ENCODE peak calls at places on chromosomes 4 and X, in five cellular contexts. One of them, this sample, is unnamed.

GRCh38 chrX:154444001-154444754 is at the start of gene FAM50A:
- DNase-seq in dermis blood vessel endothelial cell: peak
- DNase-seq in AML-193: peak
- DNase-seq in hypothalamus: peak
- DNase-seq in NCI-H1092: peak
- DNase-seq in this sample: peak

GRCh38 chr4:145299380-145300076 is 119.1 kb upstream of the OTUD4 start:
- DNase-seq in dermis blood vessel endothelial cell: peak
- DNase-seq in AML-193: no peak
- DNase-seq in hypothalamus: peak
- DNase-seq in NCI-H1092: no peak
- DNase-seq in this sample: no peak

GRCh38 chrX:153649915-153650782 is 3.1 kb downstream of the DUSP9 start:
- DNase-seq in dermis blood vessel endothelial cell: no peak
- DNase-seq in AML-193: no peak
- DNase-seq in hypothalamus: no peak
- DNase-seq in NCI-H1092: no peak
- DNase-seq in this sample: no peak

GRCh38 chrX:120290107-120290506 is 21.2 kb downstream of the TMEM255A start:
- DNase-seq in dermis blood vessel endothelial cell: no peak
- DNase-seq in AML-193: no peak
- DNase-seq in hypothalamus: no peak
- DNase-seq in NCI-H1092: no peak
- DNase-seq in this sample: no peak

GRCh38 chr4:36269116-36269515 is 12.3 kb upstream of the DTHD1 start:
- DNase-seq in dermis blood vessel endothelial cell: no peak
- DNase-seq in AML-193: no peak
- DNase-seq in hypothalamus: no peak
- DNase-seq in NCI-H1092: no peak
- DNase-seq in this sample: no peak

GRCh38 chrX:132489256-132490085 is 633 bp upstream of the MBNL3 start:
- DNase-seq in dermis blood vessel endothelial cell: peak
- DNase-seq in AML-193: peak
- DNase-seq in hypothalamus: no peak
- DNase-seq in NCI-H1092: peak
- DNase-seq in this sample: no peak

GRCh38 chrX:30592846-30593245 is 15.3 kb upstream of the TASL start:
- DNase-seq in dermis blood vessel endothelial cell: no peak
- DNase-seq in AML-193: peak
- DNase-seq in hypothalamus: no peak
- DNase-seq in NCI-H1092: no peak
- DNase-seq in this sample: no peak

GRCh38 chr4:12145768-12146167 is 717.1 kb upstream of the HS3ST1 start:
- DNase-seq in dermis blood vessel endothelial cell: no peak
- DNase-seq in AML-193: no peak
- DNase-seq in hypothalamus: no peak
- DNase-seq in NCI-H1092: no peak
- DNase-seq in this sample: no peak

GRCh38 chr4:82710202-82710929 is 88.2 kb downstream of the SCD5 start:
- DNase-seq in dermis blood vessel endothelial cell: no peak
- DNase-seq in AML-193: no peak
- DNase-seq in hypothalamus: no peak
- DNase-seq in NCI-H1092: no peak
- DNase-seq in this sample: no peak

GRCh38 chrX:155768036-155768769 is 112.9 kb upstream of the VAMP7 start:
- DNase-seq in dermis blood vessel endothelial cell: no peak
- DNase-seq in AML-193: no peak
- DNase-seq in hypothalamus: no peak
- DNase-seq in NCI-H1092: no peak
- DNase-seq in this sample: no peak

GRCh38 chrX:150975655-150976390 is 7.3 kb upstream of the HMGB3 start:
- DNase-seq in dermis blood vessel endothelial cell: peak
- DNase-seq in AML-193: no peak
- DNase-seq in hypothalamus: no peak
- DNase-seq in NCI-H1092: no peak
- DNase-seq in this sample: no peak

GRCh38 chr4:83617371-83618021 is 81.6 kb downstream of the GPAT3 start:
- DNase-seq in dermis blood vessel endothelial cell: no peak
- DNase-seq in AML-193: no peak
- DNase-seq in hypothalamus: no peak
- DNase-seq in NCI-H1092: no peak
- DNase-seq in this sample: no peak

GRCh38 chr4:4667643-4668081 is 125.8 kb upstream of the STX18 start:
- DNase-seq in dermis blood vessel endothelial cell: no peak
- DNase-seq in AML-193: no peak
- DNase-seq in hypothalamus: no peak
- DNase-seq in NCI-H1092: no peak
- DNase-seq in this sample: no peak

GRCh38 chrX:20026278-20026677 is 35.4 kb upstream of the BCLAF3 start:
- DNase-seq in dermis blood vessel endothelial cell: no peak
- DNase-seq in AML-193: no peak
- DNase-seq in hypothalamus: no peak
- DNase-seq in NCI-H1092: no peak
- DNase-seq in this sample: no peak

GRCh38 chr4:102474736-102475504 is 26.2 kb upstream of the NFKB1 start:
- DNase-seq in dermis blood vessel endothelial cell: no peak
- DNase-seq in AML-193: no peak
- DNase-seq in hypothalamus: no peak
- DNase-seq in NCI-H1092: no peak
- DNase-seq in this sample: no peak

GRCh38 chr4:71713611-71714203 is 70.2 kb downstream of the GC start:
- DNase-seq in dermis blood vessel endothelial cell: peak
- DNase-seq in AML-193: peak
- DNase-seq in hypothalamus: no peak
- DNase-seq in NCI-H1092: peak
- DNase-seq in this sample: no peak

GRCh38 chrX:45859407-45859806 is 658.7 kb upstream of the DIPK2B start:
- DNase-seq in dermis blood vessel endothelial cell: no peak
- DNase-seq in AML-193: no peak
- DNase-seq in hypothalamus: no peak
- DNase-seq in NCI-H1092: no peak
- DNase-seq in this sample: no peak

GRCh38 chr4:114364857-114365256 is 233.8 kb upstream of the UGT8 start:
- DNase-seq in dermis blood vessel endothelial cell: no peak
- DNase-seq in AML-193: no peak
- DNase-seq in hypothalamus: no peak
- DNase-seq in NCI-H1092: no peak
- DNase-seq in this sample: no peak

GRCh38 chr4:3492741-3493719 is 29.9 kb downstream of the DOK7 start:
- DNase-seq in dermis blood vessel endothelial cell: no peak
- DNase-seq in AML-193: no peak
- DNase-seq in hypothalamus: no peak
- DNase-seq in NCI-H1092: no peak
- DNase-seq in this sample: no peak

GRCh38 chr4:38089961-38090360 is 129.8 kb downstream of the PTTG2 start:
- DNase-seq in dermis blood vessel endothelial cell: no peak
- DNase-seq in AML-193: no peak
- DNase-seq in hypothalamus: no peak
- DNase-seq in NCI-H1092: no peak
- DNase-seq in this sample: no peak

GRCh38 chr4:39255266-39255665 is 72.9 kb downstream of the WDR19 start:
- DNase-seq in dermis blood vessel endothelial cell: peak
- DNase-seq in AML-193: no peak
- DNase-seq in hypothalamus: no peak
- DNase-seq in NCI-H1092: no peak
- DNase-seq in this sample: no peak

GRCh38 chr4:174378951-174379350 is 95.2 kb downstream of the CEP44 start:
- DNase-seq in dermis blood vessel endothelial cell: no peak
- DNase-seq in AML-193: no peak
- DNase-seq in hypothalamus: no peak
- DNase-seq in NCI-H1092: no peak
- DNase-seq in this sample: no peak

GRCh38 chr4:73544620-73545019 is 63.1 kb downstream of the AFM start:
- DNase-seq in dermis blood vessel endothelial cell: no peak
- DNase-seq in AML-193: no peak
- DNase-seq in hypothalamus: no peak
- DNase-seq in NCI-H1092: no peak
- DNase-seq in this sample: no peak

GRCh38 chrX:8987672-8988250 is 46.2 kb downstream of the FAM9B start:
- DNase-seq in dermis blood vessel endothelial cell: no peak
- DNase-seq in AML-193: no peak
- DNase-seq in hypothalamus: no peak
- DNase-seq in NCI-H1092: no peak
- DNase-seq in this sample: no peak

GRCh38 chrX:103517246-103517645 is 2.0 kb downstream of the RAB40A start:
- DNase-seq in dermis blood vessel endothelial cell: no peak
- DNase-seq in AML-193: no peak
- DNase-seq in hypothalamus: no peak
- DNase-seq in NCI-H1092: no peak
- DNase-seq in this sample: no peak

GRCh38 chr4:103786014-103786413 is 66.2 kb upstream of the TACR3 start:
- DNase-seq in dermis blood vessel endothelial cell: peak
- DNase-seq in AML-193: peak
- DNase-seq in hypothalamus: no peak
- DNase-seq in NCI-H1092: peak
- DNase-seq in this sample: no peak

GRCh38 chr4:162497564-162498167 is 333.9 kb upstream of the FSTL5 start:
- DNase-seq in dermis blood vessel endothelial cell: peak
- DNase-seq in AML-193: peak
- DNase-seq in hypothalamus: no peak
- DNase-seq in NCI-H1092: peak
- DNase-seq in this sample: no peak

GRCh38 chr4:14452001-14452400 is 550.3 kb upstream of the CPEB2 start:
- DNase-seq in dermis blood vessel endothelial cell: no peak
- DNase-seq in AML-193: no peak
- DNase-seq in hypothalamus: no peak
- DNase-seq in NCI-H1092: no peak
- DNase-seq in this sample: no peak

GRCh38 chr4:69727924-69728323 is 32.5 kb downstream of the SULT1B1 start:
- DNase-seq in dermis blood vessel endothelial cell: no peak
- DNase-seq in AML-193: no peak
- DNase-seq in hypothalamus: no peak
- DNase-seq in NCI-H1092: no peak
- DNase-seq in this sample: no peak

GRCh38 chr4:154329939-154330338 is 161.7 kb downstream of the DCHS2 start:
- DNase-seq in dermis blood vessel endothelial cell: no peak
- DNase-seq in AML-193: no peak
- DNase-seq in hypothalamus: no peak
- DNase-seq in NCI-H1092: no peak
- DNase-seq in this sample: no peak

GRCh38 chr4:53055274-53055673 is 193.2 kb downstream of the RASL11B start:
- DNase-seq in dermis blood vessel endothelial cell: peak
- DNase-seq in AML-193: no peak
- DNase-seq in hypothalamus: no peak
- DNase-seq in NCI-H1092: peak
- DNase-seq in this sample: no peak

GRCh38 chr4:173264245-173264959 is 69.8 kb downstream of the HMGB2 start:
- DNase-seq in dermis blood vessel endothelial cell: peak
- DNase-seq in AML-193: no peak
- DNase-seq in hypothalamus: no peak
- DNase-seq in NCI-H1092: peak
- DNase-seq in this sample: no peak

GRCh38 chrX:71147496-71148277 is 3.0 kb downstream of the NLGN3 start:
- DNase-seq in dermis blood vessel endothelial cell: no peak
- DNase-seq in AML-193: no peak
- DNase-seq in hypothalamus: no peak
- DNase-seq in NCI-H1092: no peak
- DNase-seq in this sample: peak

GRCh38 chr4:76823516-76823915 is 74.4 kb downstream of the SOWAHB start:
- DNase-seq in dermis blood vessel endothelial cell: no peak
- DNase-seq in AML-193: no peak
- DNase-seq in hypothalamus: no peak
- DNase-seq in NCI-H1092: no peak
- DNase-seq in this sample: no peak

GRCh38 chr4:168028568-168028967 is 63.8 kb upstream of the ANXA10 start:
- DNase-seq in dermis blood vessel endothelial cell: peak
- DNase-seq in AML-193: no peak
- DNase-seq in hypothalamus: no peak
- DNase-seq in NCI-H1092: no peak
- DNase-seq in this sample: no peak

GRCh38 chrX:30865020-30865419 is 24.0 kb downstream of the TAB3 start:
- DNase-seq in dermis blood vessel endothelial cell: peak
- DNase-seq in AML-193: no peak
- DNase-seq in hypothalamus: no peak
- DNase-seq in NCI-H1092: no peak
- DNase-seq in this sample: no peak

GRCh38 chr4:165115301-165115700 is 2.6 kb upstream of the TMEM192 start:
- DNase-seq in dermis blood vessel endothelial cell: no peak
- DNase-seq in AML-193: no peak
- DNase-seq in hypothalamus: no peak
- DNase-seq in NCI-H1092: no peak
- DNase-seq in this sample: no peak

GRCh38 chrX:150362599-150363481 is at the start of gene MAMLD1:
- DNase-seq in dermis blood vessel endothelial cell: peak
- DNase-seq in AML-193: no peak
- DNase-seq in hypothalamus: peak
- DNase-seq in NCI-H1092: no peak
- DNase-seq in this sample: peak

GRCh38 chr4:168521736-168522135 is 24.9 kb downstream of the PALLD start:
- DNase-seq in dermis blood vessel endothelial cell: no peak
- DNase-seq in AML-193: no peak
- DNase-seq in hypothalamus: no peak
- DNase-seq in NCI-H1092: no peak
- DNase-seq in this sample: no peak

GRCh38 chr4:98653890-98654867 is 4.2 kb downstream of the TSPAN5 start:
- DNase-seq in dermis blood vessel endothelial cell: peak
- DNase-seq in AML-193: no peak
- DNase-seq in hypothalamus: no peak
- DNase-seq in NCI-H1092: no peak
- DNase-seq in this sample: no peak